ENCODE peak calls at places on chromosomes 5 and 9, in five cellular contexts. One of them, this sample, is unnamed. For H3K9me3, the result is how much of the 10 kb centered on the place peaks cover.

GRCh38 chr5:10354048-10354872 is 765 bp downstream of the MARCHF6 start:
- DNase-seq in ovary: peak
- DNase-seq in body of pancreas: peak
- DNase-seq in A549: peak
- DNase-seq in heart left ventricle: peak
- DNase-seq in this sample: peak

GRCh38 chr5:163760498-163760897 is 255.1 kb downstream of the MAT2B start:
- DNase-seq in ovary: no peak
- DNase-seq in body of pancreas: no peak
- DNase-seq in A549: no peak
- DNase-seq in heart left ventricle: no peak
- DNase-seq in this sample: no peak

GRCh38 chr5:73909474-73909873 is 283.5 kb downstream of the ARHGEF28 start:
- DNase-seq in ovary: no peak
- DNase-seq in body of pancreas: no peak
- DNase-seq in A549: no peak
- DNase-seq in heart left ventricle: no peak
- DNase-seq in this sample: no peak

GRCh38 chr9:72952914-72953313 is at the start of gene ALDH1A1:
- DNase-seq in ovary: peak
- DNase-seq in body of pancreas: peak
- DNase-seq in A549: peak
- DNase-seq in heart left ventricle: no peak
- DNase-seq in this sample: peak

GRCh38 chr5:180976518-180976917 is 12.1 kb upstream of the BTNL3 start:
- DNase-seq in ovary: no peak
- DNase-seq in body of pancreas: no peak
- DNase-seq in A549: no peak
- DNase-seq in heart left ventricle: no peak
- DNase-seq in this sample: no peak

GRCh38 chr5:11377896-11378295 is 526.4 kb downstream of the CTNND2 start:
- DNase-seq in ovary: no peak
- DNase-seq in body of pancreas: no peak
- DNase-seq in A549: no peak
- DNase-seq in heart left ventricle: no peak
- DNase-seq in this sample: no peak

GRCh38 chr5:133744030-133744645 is 131.8 kb upstream of the FSTL4 start:
- DNase-seq in ovary: no peak
- DNase-seq in body of pancreas: no peak
- DNase-seq in A549: no peak
- DNase-seq in heart left ventricle: no peak
- DNase-seq in this sample: no peak

GRCh38 chr9:14961372-14962068 is 51.3 kb upstream of the FREM1 start:
- DNase-seq in ovary: no peak
- DNase-seq in body of pancreas: peak
- DNase-seq in A549: peak
- DNase-seq in heart left ventricle: no peak
- DNase-seq in this sample: no peak

GRCh38 chr5:155689403-155689802 is 637.6 kb upstream of the SGCD start:
- DNase-seq in ovary: no peak
- DNase-seq in body of pancreas: no peak
- DNase-seq in A549: no peak
- DNase-seq in heart left ventricle: no peak
- DNase-seq in this sample: no peak

GRCh38 chr9:107919263-107919662 is 429.7 kb upstream of the KLF4 start:
- DNase-seq in ovary: no peak
- DNase-seq in body of pancreas: no peak
- DNase-seq in A549: no peak
- DNase-seq in heart left ventricle: no peak
- DNase-seq in this sample: no peak

GRCh38 chr5:139762624-139763170 is 32.9 kb upstream of the PSD2 start:
- DNase-seq in ovary: no peak
- DNase-seq in body of pancreas: no peak
- DNase-seq in A549: no peak
- DNase-seq in heart left ventricle: no peak
- DNase-seq in this sample: no peak

GRCh38 chr5:34660444-34660843 is 4.3 kb downstream of the RAI14 start:
- DNase-seq in ovary: no peak
- DNase-seq in body of pancreas: no peak
- DNase-seq in A549: no peak
- DNase-seq in heart left ventricle: no peak
- DNase-seq in this sample: no peak

GRCh38 chr5:169956756-169957155 is 23.5 kb downstream of the INSYN2B start:
- DNase-seq in ovary: no peak
- DNase-seq in body of pancreas: no peak
- DNase-seq in A549: no peak
- DNase-seq in heart left ventricle: no peak
- DNase-seq in this sample: no peak

GRCh38 chr5:102511666-102512065 is 12.9 kb upstream of the SLCO6A1 start:
- DNase-seq in ovary: no peak
- DNase-seq in body of pancreas: peak
- DNase-seq in A549: no peak
- DNase-seq in heart left ventricle: peak
- DNase-seq in this sample: no peak

GRCh38 chr9:121289554-121290370 is 21.8 kb downstream of the GSN start:
- DNase-seq in ovary: no peak
- DNase-seq in body of pancreas: no peak
- DNase-seq in A549: no peak
- DNase-seq in heart left ventricle: no peak
- DNase-seq in this sample: no peak

GRCh38 chr5:73826301-73826700 is 200.3 kb downstream of the ARHGEF28 start:
- DNase-seq in ovary: peak
- DNase-seq in body of pancreas: no peak
- DNase-seq in A549: no peak
- DNase-seq in heart left ventricle: no peak
- DNase-seq in this sample: peak

GRCh38 chr5:163509288-163510040 is 4.0 kb downstream of the MAT2B start:
- DNase-seq in ovary: no peak
- DNase-seq in body of pancreas: no peak
- DNase-seq in A549: peak
- DNase-seq in heart left ventricle: no peak
- DNase-seq in this sample: peak

GRCh38 chr9:95004452-95005275 is 278.2 kb downstream of the AOPEP start:
- DNase-seq in ovary: peak
- DNase-seq in body of pancreas: peak
- DNase-seq in A549: peak
- DNase-seq in heart left ventricle: peak
- DNase-seq in this sample: peak

GRCh38 chr5:115720888-115721287 is 95.1 kb upstream of the TMED7 start:
- DNase-seq in ovary: no peak
- DNase-seq in body of pancreas: no peak
- DNase-seq in A549: no peak
- DNase-seq in heart left ventricle: no peak
- DNase-seq in this sample: no peak

GRCh38 chr5:4700886-4701285 is 439.2 kb upstream of the ADAMTS16 start:
- DNase-seq in ovary: no peak
- DNase-seq in body of pancreas: no peak
- DNase-seq in A549: no peak
- DNase-seq in heart left ventricle: no peak
- DNase-seq in this sample: no peak

GRCh38 chr9:134552349-134552990 is 89.1 kb upstream of the COL5A1 start:
- DNase-seq in ovary: no peak
- DNase-seq in body of pancreas: no peak
- DNase-seq in A549: no peak
- DNase-seq in heart left ventricle: no peak
- DNase-seq in this sample: no peak

GRCh38 chr5:82351754-82352145 is 73.6 kb upstream of the RPS23 start:
- DNase-seq in ovary: no peak
- DNase-seq in body of pancreas: no peak
- DNase-seq in A549: peak
- DNase-seq in heart left ventricle: no peak
- DNase-seq in this sample: peak

GRCh38 chr5:2302169-2302568 is 419.4 kb upstream of the IRX4 start:
- DNase-seq in ovary: no peak
- DNase-seq in body of pancreas: no peak
- DNase-seq in A549: no peak
- DNase-seq in heart left ventricle: no peak
- DNase-seq in this sample: no peak
- H3K9me3 ChIP-seq in ovary: under half
- H3K9me3 ChIP-seq in body of pancreas: under half
- H3K9me3 ChIP-seq in A549: under half
- H3K9me3 ChIP-seq in heart left ventricle: under half
- H3K9me3 ChIP-seq in this sample: under half

GRCh38 chr5:179610109-179610902 is 13.2 kb downstream of the HNRNPH1 start:
- DNase-seq in ovary: no peak
- DNase-seq in body of pancreas: no peak
- DNase-seq in A549: no peak
- DNase-seq in heart left ventricle: no peak
- DNase-seq in this sample: no peak
- TF ChIP-seq POLR2A in ovary: no peak
- TF ChIP-seq POLR2A in body of pancreas: no peak
- TF ChIP-seq POLR2A in A549: no peak
- TF ChIP-seq POLR2A in heart left ventricle: no peak
- TF ChIP-seq POLR2A in this sample: no peak

GRCh38 chr5:143527808-143528207 is 124.3 kb upstream of the NR3C1 start:
- DNase-seq in ovary: no peak
- DNase-seq in body of pancreas: no peak
- DNase-seq in A549: no peak
- DNase-seq in heart left ventricle: no peak
- DNase-seq in this sample: no peak
- H3K9me3 ChIP-seq in ovary: under half
- H3K9me3 ChIP-seq in body of pancreas: under half
- H3K9me3 ChIP-seq in A549: under half
- H3K9me3 ChIP-seq in heart left ventricle: under half
- H3K9me3 ChIP-seq in this sample: under half

GRCh38 chr5:8520922-8521321 is 652.0 kb downstream of the MTRR start:
- DNase-seq in ovary: no peak
- DNase-seq in body of pancreas: no peak
- DNase-seq in A549: no peak
- DNase-seq in heart left ventricle: no peak
- DNase-seq in this sample: no peak

GRCh38 chr5:8517461-8517860 is 648.5 kb downstream of the MTRR start:
- DNase-seq in ovary: no peak
- DNase-seq in body of pancreas: no peak
- DNase-seq in A549: peak
- DNase-seq in heart left ventricle: no peak
- DNase-seq in this sample: no peak

DNA sequence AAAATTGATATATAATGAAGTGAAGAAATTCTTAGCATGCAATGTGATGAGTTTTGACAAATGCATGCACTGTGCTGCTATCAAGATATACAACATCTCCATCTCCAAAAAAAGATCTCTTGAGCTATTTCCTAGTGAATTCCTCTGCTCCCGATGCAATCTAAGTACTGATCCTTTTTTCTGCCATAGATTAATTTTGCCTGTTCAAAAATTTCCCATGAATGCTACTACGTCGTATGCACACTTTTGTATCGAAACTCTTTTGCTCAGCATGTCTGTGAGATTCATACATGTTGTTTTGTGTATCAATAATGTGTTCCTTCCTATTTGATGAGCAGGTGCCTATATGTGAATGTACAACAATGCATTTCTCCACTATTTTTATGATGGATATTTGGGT is 647.4 kb downstream of the MTRR start:
- DNase-seq in ovary: no peak
- DNase-seq in body of pancreas: no peak
- DNase-seq in A549: no peak
- DNase-seq in heart left ventricle: no peak
- DNase-seq in this sample: no peak
- TF ChIP-seq POLR2A in ovary: no peak
- TF ChIP-seq POLR2A in body of pancreas: no peak
- TF ChIP-seq POLR2A in A549: no peak
- TF ChIP-seq POLR2A in heart left ventricle: no peak
- TF ChIP-seq POLR2A in this sample: no peak

This sample was measured in prostate gland.